ENCODE peak calls at places on chromosomes 7 and 10, in eight cellular contexts. P is neuronal stem cell, R is HuH-7.5, S is OCI-M1, J is HepG2, D is RPMI8226, Y is activated T-cell treated with anti-CD3 and anti-CD28 coated beads for 4 hours, V is aorta. F is an unnamed sample.

GRCh38 chr10:79422178-79422892 is 23.1 kb downstream of the ZCCHC24 start:
- DNase-seq in S (no peak), D (no peak), V (peak), Y (no peak), P (no peak), J (no peak), R (no peak), F (no peak)

GRCh38 chr10:126461289-126461688 is 73.0 kb upstream of the ADAM12 start:
- DNase-seq in J (no peak), Y (no peak), P (no peak), V (no peak), S (no peak), R (no peak), D (no peak), F (no peak)

GRCh38 chr7:18040196-18040595 is 12.6 kb upstream of the PRPS1L1 start:
- DNase-seq in J (no peak), Y (no peak), D (no peak), R (no peak), V (no peak), S (no peak), P (no peak), F (no peak)

GRCh38 chr7:124429923-124430322 is 335.7 kb downstream of the GPR37 start:
- DNase-seq in R (no peak), D (no peak), V (no peak), Y (no peak), P (no peak), J (no peak), S (no peak), F (no peak)

GRCh38 chr7:5296627-5297226 is 14.0 kb downstream of the SLC29A4 start:
- DNase-seq in J (no peak), V (no peak), R (no peak), S (peak), Y (peak), D (peak), P (peak), F (no peak)

GRCh38 chr7:75971961-75972763 is 22.2 kb downstream of the TMEM120A start:
- DNase-seq in S (no peak), D (no peak), P (no peak), Y (no peak), J (no peak), V (peak), R (peak), F (no peak)

GRCh38 chr7:105003275-105003674 is 10.7 kb upstream of the KMT2E start:
- DNase-seq in V (peak), J (no peak), S (no peak), P (no peak), R (no peak), D (no peak), Y (peak), F (no peak)

GRCh38 chr10:78706256-78706655 is 362.5 kb upstream of the ZMIZ1 start:
- DNase-seq in P (no peak), R (no peak), Y (no peak), V (no peak), D (no peak), S (no peak), J (no peak), F (no peak)

GRCh38 chr10:59562126-59562525 is 147.5 kb downstream of the SLC16A9 start:
- DNase-seq in P (no peak), S (no peak), R (no peak), D (no peak), V (no peak), Y (no peak), J (no peak), F (no peak)

GRCh38 chr7:79927116-79927515 is 207.5 kb upstream of the GNAI1 start:
- DNase-seq in S (no peak), V (no peak), J (no peak), R (no peak), D (no peak), P (no peak), Y (no peak), F (no peak)

GRCh38 chr7:47948096-47948790 is at the start of gene PKD1L1:
- DNase-seq in S (no peak), V (no peak), R (no peak), D (no peak), Y (no peak), J (no peak), P (no peak), F (no peak)

GRCh38 chr10:17734432-17735110 is 17.4 kb upstream of the TMEM236 start:
- DNase-seq in Y (no peak), V (no peak), J (no peak), D (no peak), P (no peak), S (no peak), R (no peak), F (no peak)

GRCh38 chr7:138066954-138067394 is 9.3 kb upstream of the AKR1D1 start:
- DNase-seq in P (no peak), S (no peak), Y (no peak), D (no peak), R (no peak), J (peak), V (no peak), F (no peak)

GRCh38 chr10:122286872-122287271 is 15.8 kb downstream of the BTBD16 start:
- DNase-seq in R (no peak), J (no peak), D (no peak), S (no peak), P (no peak), V (peak), Y (no peak), F (peak)

GRCh38 chr7:82672078-82672477 is 228.5 kb upstream of the CACNA2D1 start:
- DNase-seq in J (no peak), S (no peak), V (no peak), Y (no peak), D (no peak), R (no peak), P (no peak), F (no peak)

GRCh38 chr10:10878944-10879343 is 138.7 kb upstream of the CELF2 start:
- DNase-seq in Y (no peak), R (no peak), D (no peak), J (no peak), V (no peak), S (no peak), P (no peak), F (no peak)

F was measured in PC-9.